ENCODE peak calls at places on chromosomes 7 and 10, in four cellular contexts. C is gastrocnemius medialis, N is left ventricle myocardium inferior, H is Peyer's patch. A is an unnamed sample.

GRCh38 chr10:77794256-77795142 is 132.1 kb downstream of the DLG5 start:
- DNase-seq in H (no peak), C (no peak), N (no peak), A (peak; percentile 23)

GRCh38 chr7:37782166-37782565 is 66.2 kb upstream of the NME8 start:
- DNase-seq in C (no peak), H (no peak), N (no peak), A (no peak)

GRCh38 chr10:25024528-25024927 is 8.1 kb downstream of the THNSL1 start:
- DNase-seq in H (no peak), N (no peak), C (no peak), A (no peak)

GRCh38 chr7:18320971-18321567 is 174.5 kb upstream of the HDAC9 start:
- DNase-seq in N (no peak), C (no peak), H (no peak), A (no peak)

GRCh38 chr10:8316284-8316683 is 261.8 kb downstream of the GATA3 start:
- DNase-seq in H (no peak), N (no peak), C (no peak), A (no peak)

GRCh38 chr10:12549297-12549696 is 199.9 kb downstream of the CAMK1D start:
- DNase-seq in C (no peak), N (no peak), H (no peak), A (no peak)

GRCh38 chr10:122362621-122363020 is 11.9 kb upstream of the PLEKHA1 start:
- DNase-seq in N (no peak), H (no peak), C (no peak), A (no peak)

GRCh38 chr10:27611209-27611608 is 107.1 kb downstream of the RAB18 start:
- DNase-seq in H (no peak), C (no peak), N (no peak), A (no peak)

GRCh38 chr7:1142051-1142635 is 17.9 kb downstream of the ZFAND2A start:
- DNase-seq in N (no peak), C (no peak), H (no peak), A (no peak)

GRCh38 chr7:158949359-158949758 is 93.0 kb downstream of the DYNC2I1 start:
- DNase-seq in C (no peak), N (no peak), H (no peak), A (no peak)

GRCh38 chr10:87734987-87735827 is 75.5 kb downstream of the PAPSS2 start:
- DNase-seq in H (no peak), N (no peak), C (no peak), A (no peak)

GRCh38 chr7:49324707-49325106 is 400.4 kb downstream of the CDC14C start:
- DNase-seq in N (no peak), H (no peak), C (no peak), A (no peak)

GRCh38 chr7:139334399-139335150 is 6.6 kb upstream of the FMC1 start:
- DNase-seq in H (no peak), C (no peak), N (no peak), A (no peak)

GRCh38 chr7:51151452-51151851 is 165.2 kb downstream of the COBL start:
- DNase-seq in N (no peak), H (no peak), C (no peak), A (no peak)

GRCh38 chr10:131686781-131687419 is 213.9 kb upstream of the PPP2R2D start:
- DNase-seq in H (no peak), C (no peak), N (no peak), A (no peak)

GRCh38 chr10:77428776-77429395 is 208.7 kb downstream of the KCNMA1 start:
- DNase-seq in H (no peak), N (no peak), C (peak; percentile 79), A (peak; percentile 48)

GRCh38 chr10:110916554-110917346 is 2.2 kb downstream of the BBIP1 start:
- DNase-seq in C (no peak), H (no peak), N (no peak), A (no peak)

GRCh38 chr10:34670101-34670500 is 145.0 kb downstream of the PARD3 start:
- DNase-seq in C (peak; percentile 57), H (no peak), N (no peak), A (no peak)

GRCh38 chr10:131869344-131869743 is 31.5 kb upstream of the PPP2R2D start:
- DNase-seq in C (no peak), N (no peak), H (peak; percentile 15), A (no peak)

GRCh38 chr7:79982151-79982770 is 152.4 kb upstream of the GNAI1 start:
- DNase-seq in H (no peak), C (no peak), N (no peak), A (no peak)

GRCh38 chr10:127254276-127254675 is 57.9 kb upstream of the INSYN2A start:
- DNase-seq in N (no peak), H (no peak), C (no peak), A (no peak)

GRCh38 chr10:111289467-111289866 is 212.6 kb downstream of the ADRA2A start:
- DNase-seq in H (no peak), C (no peak), N (no peak), A (no peak)

GRCh38 chr7:106618480-106618879 is 42.5 kb downstream of the CCDC71L start:
- DNase-seq in H (no peak), C (no peak), N (no peak), A (no peak)

GRCh38 chr7:88401009-88401623 is 94.4 kb upstream of the STEAP4 start:
- DNase-seq in N (no peak), H (no peak), C (no peak), A (no peak)
- TF ChIP-seq CTCF in N (peak; percentile 51), H (no peak), C (no peak), A (peak; percentile 11)

DNA sequence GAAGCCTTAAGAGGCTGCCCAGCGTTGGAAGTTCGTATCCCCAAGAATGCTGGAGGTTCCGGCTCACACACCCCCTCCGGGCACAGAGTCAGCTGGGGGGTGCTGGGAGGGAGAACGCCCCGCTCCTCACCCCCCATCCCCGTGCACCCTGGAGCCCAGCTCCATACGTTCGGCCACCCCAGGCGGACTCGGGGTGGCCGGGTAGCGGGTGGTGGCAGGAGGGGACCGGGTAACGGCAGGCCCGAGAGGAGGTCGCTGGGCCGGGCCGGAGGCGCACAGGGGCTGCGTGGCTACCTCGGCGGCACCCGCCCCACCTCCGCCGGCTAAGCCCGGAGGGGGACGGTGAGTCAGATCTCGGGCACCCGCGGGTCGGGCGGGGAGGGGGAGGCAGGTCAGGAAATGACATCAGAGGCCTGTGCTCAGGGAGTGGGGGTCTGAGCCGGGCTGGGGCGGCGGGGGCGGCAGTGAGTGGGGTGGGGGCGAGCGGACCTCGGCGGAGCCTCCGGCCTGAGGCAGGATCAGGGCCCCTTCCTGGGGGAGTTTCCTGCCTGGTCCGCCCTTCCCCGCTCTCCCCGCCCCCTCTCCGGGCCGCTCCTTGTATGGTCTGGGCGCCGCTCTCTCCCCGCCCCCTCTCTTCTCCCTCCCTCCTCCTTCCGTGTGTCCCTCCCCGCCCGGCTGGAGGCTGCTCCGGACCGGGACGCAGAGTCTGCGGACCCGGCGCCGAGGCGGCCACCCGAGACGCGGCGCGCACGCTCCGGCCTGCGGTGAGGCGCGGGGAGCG is at the start of gene ZYX:
- DNase-seq in C (peak; percentile 94), N (peak; percentile 98), H (peak; percentile 97), A (peak; percentile 96)
- H3K4me1 ChIP-seq in C (peaks cover 52% of the 10 kb centered on the region), N (peaks cover 68% of the 10 kb centered on the region), H (peaks cover 23% of the 10 kb centered on the region), A (peaks cover 49% of the 10 kb centered on the region)

DNA sequence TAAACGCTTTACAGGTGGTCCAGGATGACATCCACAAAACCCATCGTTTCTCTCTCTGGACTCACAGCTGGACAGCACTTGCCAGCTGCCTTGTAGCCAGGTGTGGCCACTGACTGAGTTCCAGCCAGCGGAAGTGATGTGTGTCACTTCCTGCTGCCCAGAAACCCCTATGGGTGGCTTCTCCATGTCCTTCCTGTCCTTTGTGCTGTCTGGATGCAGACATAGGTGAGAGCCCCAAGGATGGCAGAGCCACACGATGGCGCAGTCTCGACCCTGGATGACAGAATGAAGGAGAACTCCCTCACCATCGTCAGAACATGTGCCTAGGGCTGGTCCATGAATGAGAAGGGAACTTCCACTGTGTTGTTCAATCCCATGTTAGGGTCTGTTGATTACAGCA is 22.1 kb downstream of the NMT2 start:
- DNase-seq in N (no peak), C (no peak), H (no peak), A (no peak)
- TF ChIP-seq CTCF in N (no peak), C (no peak), H (no peak), A (no peak)

GRCh38 chr10:49107111-49107889 is 8.0 kb downstream of the VSTM4 start:
- DNase-seq in N (no peak), H (no peak), C (no peak), A (no peak)
- H3K4me1 ChIP-seq in N (peaks cover 87% of the 10 kb centered on the region), H (no peaks in the 10 kb centered on the region), C (peaks cover 29% of the 10 kb centered on the region), A (peaks cover 15% of the 10 kb centered on the region)

GRCh38 chr10:43420369-43421200 is 11.6 kb upstream of the HNRNPF start:
- DNase-seq in N (peak; percentile 90), H (peak; percentile 92), C (peak; percentile 95), A (peak; percentile 94)
- TF ChIP-seq CTCF in N (peak; percentile 35), H (no peak), C (no peak), A (no peak)

DNA sequence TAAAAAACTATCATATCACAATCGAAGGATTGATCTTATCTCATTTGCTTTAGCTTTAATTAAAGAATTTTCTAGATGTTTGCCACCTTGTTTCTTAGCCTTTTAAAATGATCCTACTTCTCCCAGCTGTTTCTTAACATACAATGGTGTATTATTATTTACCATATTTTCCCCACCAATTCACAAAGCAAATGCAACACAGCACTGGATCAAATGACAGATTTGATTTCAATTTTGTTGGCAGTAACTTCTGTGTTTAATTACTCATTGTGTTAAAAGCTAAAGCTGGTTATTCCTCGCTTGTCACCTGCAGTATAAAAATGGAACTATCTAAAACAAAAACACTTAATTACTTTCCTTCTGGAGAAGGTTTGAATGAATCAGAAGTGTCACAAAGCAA is 19.6 kb downstream of the SVIL start:
- DNase-seq in N (no peak), C (no peak), H (no peak), A (no peak)
- H3K4me1 ChIP-seq in N (peaks cover 77% of the 10 kb centered on the region), C (peaks cover 83% of the 10 kb centered on the region), H (no peaks in the 10 kb centered on the region), A (peaks cover 80% of the 10 kb centered on the region)

GRCh38 chr7:52647046-52647445 is 388.4 kb upstream of the POM121L12 start:
- DNase-seq in N (no peak), C (no peak), H (no peak), A (no peak)
- TF ChIP-seq CTCF in N (no peak), C (no peak), H (no peak), A (no peak)

A was measured in psoas muscle.